ENCODE peak calls at places on chromosomes 5 and 9, in nine cellular contexts. E, U, X, J, H, S, N, L and W are unnamed samples.

GRCh38 chr5:96651948-96652753 is 10.0 kb upstream of the CAST start:
- DNase-seq in E (no peak), U (no peak), X (no peak), J (no peak), H (no peak), S (no peak), N (no peak), L (no peak), W (no peak)

GRCh38 chr9:96100385-96100978 is 201.5 kb downstream of the HSD17B3 start:
- DNase-seq in E (no peak), U (no peak), X (no peak), J (no peak), H (peak), S (no peak), N (no peak), L (no peak), W (no peak)

GRCh38 chr9:104774831-104775573 is 11.1 kb downstream of the NIPSNAP3B start:
- DNase-seq in E (no peak), U (no peak), X (no peak), J (no peak), H (no peak), S (no peak), N (no peak), L (no peak), W (no peak)

GRCh38 chr9:8338249-8338721 is 538.7 kb upstream of the DMAC1 start:
- DNase-seq in E (no peak), U (no peak), X (no peak), J (no peak), H (no peak), S (no peak), N (no peak), L (no peak), W (no peak)

GRCh38 chr5:147037517-147038205 is 159.1 kb upstream of the PPP2R2B start:
- DNase-seq in E (no peak), U (no peak), X (no peak), J (no peak), H (no peak), S (peak), N (no peak), L (no peak), W (no peak)

GRCh38 chr5:137560414-137560813 is 61.3 kb upstream of the SPOCK1 start:
- DNase-seq in E (no peak), U (no peak), X (no peak), J (no peak), H (no peak), S (no peak), N (no peak), L (no peak), W (no peak)

GRCh38 chr9:8868632-8869031 is 1069.1 kb upstream of the DMAC1 start:
- DNase-seq in E (no peak), U (no peak), X (no peak), J (no peak), H (no peak), S (no peak), N (no peak), L (no peak), W (no peak)

GRCh38 chr9:135906291-135907005 is 898 bp downstream of the CAMSAP1 start:
- DNase-seq in E (no peak), U (peak), X (no peak), J (no peak), H (no peak), S (no peak), N (no peak), L (no peak), W (peak)

GRCh38 chr5:90169078-90169477 is 240.5 kb downstream of the CETN3 start:
- DNase-seq in E (no peak), U (no peak), X (no peak), J (no peak), H (no peak), S (no peak), N (no peak), L (no peak), W (no peak)

GRCh38 chr9:120876842-120877240 is at the start of gene PHF19:
- DNase-seq in E (peak), U (no peak), X (no peak), J (peak), H (no peak), S (peak), N (no peak), L (peak), W (no peak)

GRCh38 chr9:87599901-87600610 is 102.4 kb downstream of the DAPK1 start:
- DNase-seq in E (no peak), U (no peak), X (no peak), J (no peak), H (no peak), S (peak), N (no peak), L (no peak), W (peak)

GRCh38 chr9:34343090-34343489 is 13.7 kb downstream of the NUDT2 start:
- DNase-seq in E (no peak), U (no peak), X (peak), J (no peak), H (no peak), S (no peak), N (no peak), L (no peak), W (peak)

GRCh38 chr9:87725900-87726709 is at the start of gene CTSL:
- DNase-seq in E (peak), U (no peak), X (peak), J (peak), H (no peak), S (peak), N (no peak), L (no peak), W (peak)

GRCh38 chr9:68973619-68974018 is 40.3 kb downstream of the PRKACG start:
- DNase-seq in E (no peak), U (no peak), X (no peak), J (no peak), H (no peak), S (no peak), N (no peak), L (no peak), W (no peak)

GRCh38 chr9:125674981-125675973 is 31.7 kb downstream of the MAPKAP1 start:
- DNase-seq in E (no peak), U (no peak), X (no peak), J (no peak), H (no peak), S (peak), N (no peak), L (no peak), W (no peak)

GRCh38 chr5:79845448-79846197 is 145.4 kb downstream of the MTX3 start:
- DNase-seq in E (no peak), U (no peak), X (no peak), J (peak), H (no peak), S (peak), N (no peak), L (no peak), W (no peak)

GRCh38 chr9:124645274-124645673 is 125.8 kb downstream of the NR6A1 start:
- DNase-seq in E (no peak), U (no peak), X (no peak), J (no peak), H (no peak), S (no peak), N (no peak), L (no peak), W (no peak)

GRCh38 chr9:37840560-37841194 is 40.1 kb downstream of the DCAF10 start:
- DNase-seq in E (no peak), U (no peak), X (no peak), J (no peak), H (no peak), S (peak), N (no peak), L (no peak), W (no peak)

GRCh38 chr5:156920861-156921431 is 42.1 kb downstream of the TIMD4 start:
- DNase-seq in E (no peak), U (no peak), X (no peak), J (no peak), H (no peak), S (no peak), N (no peak), L (no peak), W (no peak)

GRCh38 chr5:83343345-83343744 is 128.2 kb upstream of the VCAN start:
- DNase-seq in E (no peak), U (no peak), X (no peak), J (no peak), H (no peak), S (no peak), N (no peak), L (no peak), W (no peak)

GRCh38 chr9:125949247-125949646 is 202.1 kb downstream of the PBX3 start:
- DNase-seq in E (no peak), U (no peak), X (no peak), J (no peak), H (no peak), S (no peak), N (no peak), L (no peak), W (no peak)

GRCh38 chr5:181027452-181028031 is 12.5 kb upstream of the BTNL9 start:
- DNase-seq in E (no peak), U (no peak), X (no peak), J (no peak), H (no peak), S (no peak), N (no peak), L (no peak), W (no peak)

GRCh38 chr9:15306068-15306756 is 804 bp downstream of the TTC39B start:
- DNase-seq in E (peak), U (no peak), X (peak), J (peak), H (no peak), S (peak), N (peak), L (peak), W (peak)

GRCh38 chr9:137316012-137316981 is 14.2 kb upstream of the NRARP start:
- DNase-seq in E (peak), U (no peak), X (no peak), J (peak), H (no peak), S (peak), N (peak), L (no peak), W (peak)

GRCh38 chr9:94872921-94873511 is 146.5 kb downstream of the AOPEP start:
- DNase-seq in E (no peak), U (no peak), X (no peak), J (no peak), H (no peak), S (no peak), N (no peak), L (no peak), W (no peak)

GRCh38 chr5:93677344-93678021 is 63.9 kb downstream of the POU5F2 start:
- DNase-seq in E (no peak), U (no peak), X (peak), J (no peak), H (no peak), S (peak), N (no peak), L (no peak), W (no peak)